ENCODE peak calls at places on chromosomes 2 and 18, in five cellular contexts. X, B, K, H and R are unnamed samples. For H3K27me3, the result is how much of the 10 kb centered on the place peaks cover.

GRCh38 chr2:9234680-9235387 is 28.2 kb downstream of the ASAP2 start:
- DNase-seq in X (peak), H (no peak), B (peak), K (no peak), R (peak)

GRCh38 chr2:226524381-226524843 is 275.2 kb downstream of the IRS1 start:
- DNase-seq in H (no peak), X (peak), K (no peak), B (peak), R (peak)

GRCh38 chr2:226118471-226119429 is 680.9 kb downstream of the IRS1 start:
- DNase-seq in K (no peak), B (peak), H (no peak), X (peak), R (peak)

GRCh38 chr2:150601280-150602038 is 114.0 kb upstream of the RND3 start:
- DNase-seq in K (no peak), B (peak), H (no peak), X (peak), R (no peak)

GRCh38 chr2:134973241-134974146 is 54.9 kb downstream of the CCNT2 start:
- DNase-seq in X (no peak), H (no peak), K (no peak), B (no peak), R (no peak)

GRCh38 chr18:22439447-22439846 is 21.7 kb upstream of the CTAGE1 start:
- DNase-seq in H (no peak), X (peak), B (peak), K (no peak), R (no peak)

GRCh38 chr2:104050632-104051242 is 803.2 kb upstream of the POU3F3 start:
- DNase-seq in X (no peak), B (no peak), H (no peak), K (no peak), R (peak)

GRCh38 chr18:13018379-13018778 is 27.2 kb downstream of the CEP192 start:
- DNase-seq in B (no peak), H (no peak), K (no peak), X (no peak), R (no peak)

GRCh38 chr2:239770240-239770639 is 254.9 kb downstream of the NDUFA10 start:
- DNase-seq in X (no peak), K (no peak), H (peak), B (no peak), R (no peak)

GRCh38 chr18:36706313-36706881 is 122.4 kb downstream of the TPGS2 start:
- DNase-seq in B (peak), X (no peak), H (no peak), K (no peak), R (no peak)

GRCh38 chr2:201806442-201806841 is at the start of gene CDK15:
- DNase-seq in H (no peak), K (no peak), B (peak), X (peak), R (no peak)

GRCh38 chr2:2484301-2484700 is 153.2 kb upstream of the MYT1L start:
- DNase-seq in K (no peak), X (no peak), H (no peak), B (no peak), R (no peak)

GRCh38 chr2:15259356-15259756 is 301.8 kb downstream of the NBAS start:
- DNase-seq in H (no peak), K (no peak), X (no peak), B (no peak), R (no peak)

GRCh38 chr2:12819098-12819465 is 102.3 kb downstream of the TRIB2 start:
- DNase-seq in X (peak), H (no peak), B (peak), K (peak), R (peak)

GRCh38 chr2:164617466-164617865 is 3.8 kb downstream of the GRB14 start:
- DNase-seq in X (peak), H (no peak), B (peak), K (no peak), R (no peak)

GRCh38 chr2:207860685-207861084 is 91.0 kb upstream of the FZD5 start:
- DNase-seq in B (no peak), H (no peak), X (no peak), K (no peak), R (no peak)
- TF ChIP-seq CTCF in B (no peak), H (no peak), X (no peak), K (no peak), R (no peak)

DNA sequence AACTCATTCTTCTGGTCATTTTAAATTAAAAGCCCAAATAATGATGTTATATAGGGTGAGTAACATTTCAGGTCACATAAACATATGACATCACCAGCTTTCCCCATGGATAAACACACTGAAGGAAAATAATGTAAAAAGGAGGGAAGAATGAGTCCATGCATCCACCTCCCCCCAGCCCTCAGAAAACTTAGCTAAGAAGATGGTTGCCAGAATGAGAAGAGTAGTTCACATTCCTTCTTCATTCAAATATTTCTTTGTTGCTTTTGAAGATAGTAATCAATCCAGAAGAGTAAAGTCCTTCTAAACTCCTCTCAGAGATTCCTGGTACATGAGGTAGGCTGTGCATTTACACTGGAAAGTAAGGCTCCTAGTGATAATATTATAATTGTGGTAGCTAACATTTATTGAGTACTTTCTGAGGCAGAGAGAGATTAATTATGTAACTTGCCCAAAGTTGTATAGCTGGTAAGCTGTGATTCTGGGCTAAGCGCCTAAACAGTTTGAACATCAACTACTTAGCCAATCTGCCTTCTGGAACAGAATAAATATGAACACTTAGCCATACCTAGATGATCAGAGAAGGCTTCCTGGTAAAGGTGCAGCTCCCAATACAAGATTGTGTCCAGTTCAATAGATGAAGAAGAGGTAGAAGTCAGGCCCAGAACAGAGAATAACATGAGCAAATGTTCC is 256.7 kb upstream of the FN1 start:
- DNase-seq in K (no peak), X (peak), H (no peak), B (peak), R (no peak)
- H3K27ac ChIP-seq in K (peak), X (peak), H (peak), B (peak), R (no peak)

DNA sequence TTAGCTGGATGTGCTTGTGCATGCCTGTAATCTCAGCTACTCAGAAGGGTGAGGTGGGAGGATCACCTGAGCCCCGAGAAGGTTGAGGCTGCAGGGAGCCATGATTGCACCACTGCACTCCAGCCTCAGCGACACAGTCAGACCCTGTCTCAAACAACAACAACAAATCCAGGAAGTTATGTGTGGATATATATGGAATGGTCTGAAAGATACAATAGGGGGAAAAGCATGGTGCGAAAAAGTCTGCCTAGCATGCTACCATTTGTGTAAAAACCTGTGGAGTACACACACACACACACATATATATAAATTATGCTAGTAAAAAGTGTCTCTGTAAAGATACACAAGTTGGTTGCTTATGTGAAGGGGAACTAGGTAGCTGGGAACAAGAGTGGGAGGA is 6.9 kb upstream of the HOXD1 start:
- DNase-seq in K (no peak), X (no peak), B (no peak), H (no peak), R (no peak)
- H3K27me3 ChIP-seq in K (under half), X (under half), B (under half), H (half or more), R (under half)

DNA sequence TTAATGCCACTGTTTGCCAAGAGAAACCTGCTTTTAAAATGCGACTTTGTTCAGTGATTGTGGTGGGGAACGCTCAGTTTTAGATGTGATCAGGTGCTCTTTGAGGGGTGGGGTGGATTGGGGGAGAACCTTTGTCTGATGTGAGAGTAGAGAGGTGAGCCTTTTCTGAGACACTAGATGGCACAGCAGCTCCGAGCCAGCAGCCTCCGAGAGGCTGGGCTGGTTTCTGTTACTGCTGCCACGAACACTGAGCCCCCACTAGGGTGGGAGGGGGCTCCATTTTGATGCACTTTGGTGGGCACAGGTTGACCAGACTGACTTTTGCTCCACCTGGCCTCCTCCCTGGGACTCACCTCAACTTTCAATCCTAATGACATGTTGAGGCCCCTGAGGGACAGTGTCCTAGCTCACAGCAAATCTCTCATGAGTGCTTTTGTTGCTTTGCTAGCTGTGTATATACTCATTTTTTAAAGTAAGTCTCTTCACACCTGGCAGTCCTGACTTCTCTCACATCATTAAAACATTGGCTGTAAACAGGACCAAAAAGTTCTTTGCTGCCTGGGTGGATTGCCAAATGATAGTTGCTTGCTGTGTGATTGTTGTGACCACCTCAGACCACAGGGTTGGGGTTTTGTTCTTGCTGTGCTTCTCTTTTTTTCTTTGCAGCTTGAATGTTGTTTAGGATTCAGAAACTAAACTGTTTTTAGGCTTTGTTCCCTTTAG is 98.2 kb upstream of the MAP3K20 start:
- DNase-seq in B (no peak), K (no peak), X (no peak), H (no peak), R (no peak)
- TF ChIP-seq CTCF in B (no peak), K (no peak), X (peak), H (no peak), R (no peak)